ENCODE peak calls at places on chromosomes 4 and X, in ten cellular contexts. V, I, P, M, R, N, F, J, Z and H are unnamed samples. For H3K4me1 and H3K27me3, the result is how much of the 10 kb centered on the place peaks cover.

GRCh38 chrX:56789518-56790070 is 60.6 kb downstream of the NBDY start:
- DNase-seq in I (no peak), M (no peak), F (peak), Z (no peak), P (no peak), V (no peak), N (no peak), R (no peak), J (no peak), H (no peak)

GRCh38 chrX:56738670-56739069 is 9.6 kb downstream of the NBDY start:
- DNase-seq in P (no peak), N (no peak), V (no peak), M (no peak), R (no peak), J (no peak), Z (no peak), I (no peak), F (no peak), H (no peak)

GRCh38 chr4:158162637-158163036 is 10.2 kb downstream of the GASK1B start:
- DNase-seq in V (no peak), J (no peak), Z (no peak), N (no peak), I (no peak), P (no peak), F (no peak), M (no peak), R (no peak), H (no peak)

GRCh38 chr4:15779336-15779735 is 1.2 kb downstream of the CD38 start:
- DNase-seq in I (peak), F (no peak), V (peak), N (peak), J (peak), M (peak), R (peak), Z (peak), P (no peak), H (peak)

GRCh38 chr4:89324671-89325070 is 17.1 kb upstream of the GPRIN3 start:
- DNase-seq in M (no peak), N (no peak), J (no peak), R (no peak), I (no peak), Z (no peak), F (no peak), V (no peak), P (no peak), H (no peak)

GRCh38 chr4:1199556-1200331 is 27.4 kb upstream of the SPON2 start:
- DNase-seq in M (no peak), I (peak), Z (no peak), F (peak), P (no peak), N (no peak), R (no peak), J (peak), V (peak), H (no peak)

GRCh38 chrX:9308426-9308825 is 156.4 kb upstream of the TBL1X start:
- DNase-seq in P (no peak), J (no peak), R (no peak), V (no peak), Z (no peak), F (no peak), M (no peak), I (no peak), N (no peak), H (no peak)

GRCh38 chrX:103734125-103734760 is 23.5 kb downstream of the TMEM31 start:
- DNase-seq in I (no peak), P (no peak), R (no peak), V (no peak), M (peak), N (no peak), J (no peak), F (no peak), Z (no peak), H (no peak)

GRCh38 chr4:5883916-5884315 is 9.0 kb downstream of the CRMP1 start:
- DNase-seq in V (no peak), N (no peak), I (no peak), M (no peak), Z (no peak), P (no peak), R (no peak), J (no peak), F (no peak), H (no peak)

GRCh38 chr4:5885733-5886132 is 7.2 kb downstream of the CRMP1 start:
- DNase-seq in N (no peak), Z (no peak), F (no peak), I (no peak), J (no peak), R (no peak), M (no peak), P (no peak), V (no peak), H (no peak)

GRCh38 chr4:5887011-5887360 is 5.9 kb downstream of the CRMP1 start:
- DNase-seq in R (no peak), Z (no peak), M (no peak), J (no peak), P (no peak), I (no peak), F (no peak), N (no peak), V (no peak), H (no peak)

GRCh38 chr4:5882947-5883346 is 9.9 kb downstream of the CRMP1 start:
- DNase-seq in M (no peak), J (no peak), V (no peak), F (no peak), P (no peak), N (no peak), R (no peak), Z (no peak), I (no peak), H (no peak)

DNA sequence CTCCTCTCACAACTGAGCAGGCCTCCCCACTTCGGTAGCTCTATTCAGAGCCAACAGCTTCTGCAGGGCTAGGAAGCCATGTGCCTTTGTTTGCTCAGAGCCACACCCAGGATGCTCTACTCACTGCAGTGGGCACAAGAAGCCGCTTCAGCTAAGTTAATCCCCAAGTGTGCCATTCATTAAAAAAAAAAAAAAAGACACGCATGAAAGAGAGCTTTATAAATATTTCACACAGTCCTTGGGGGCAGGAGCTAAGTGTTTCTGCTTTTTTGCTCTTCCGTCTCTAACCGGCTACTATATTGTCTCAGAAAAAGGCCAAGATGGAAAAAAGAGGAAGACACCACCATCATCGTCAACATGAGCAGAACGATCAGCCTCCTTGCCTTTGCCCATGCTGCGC is 8.1 kb downstream of the CRMP1 start:
- DNase-seq in P (no peak), F (no peak), R (no peak), Z (no peak), N (no peak), J (no peak), M (no peak), I (no peak), V (no peak), H (no peak)
- H3K4me1 ChIP-seq in P (under half), F (under half), R (under half), Z (under half), N (under half), J (under half), M (under half), I (under half), V (under half), H (under half)

DNA sequence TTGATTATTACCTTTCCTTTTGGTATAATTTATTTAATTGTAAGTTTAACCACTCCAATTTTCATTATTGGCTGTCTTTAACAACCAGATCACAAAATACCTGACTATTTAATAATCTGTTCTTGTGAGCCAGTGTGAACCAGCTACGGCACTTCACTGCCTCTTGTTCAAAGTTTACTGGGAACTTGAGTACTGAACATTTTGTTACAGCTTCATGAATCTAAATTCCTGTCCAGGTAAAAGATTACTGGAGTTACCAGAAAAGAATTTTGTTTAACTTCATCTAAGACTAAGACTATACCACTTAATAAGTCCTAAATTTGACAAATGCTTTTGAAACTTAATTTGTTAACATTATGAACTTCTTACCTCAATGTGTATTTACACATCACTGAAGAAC is 178.3 kb downstream of the FBXO8 start:
- DNase-seq in M (no peak), R (no peak), Z (no peak), J (no peak), N (no peak), V (no peak), I (no peak), P (no peak), F (no peak), H (no peak)
- H3K27me3 ChIP-seq in M (under half), R (under half), Z (under half), J (under half), N (under half), V (under half), I (under half), P (under half), F (under half), H (under half)

DNA sequence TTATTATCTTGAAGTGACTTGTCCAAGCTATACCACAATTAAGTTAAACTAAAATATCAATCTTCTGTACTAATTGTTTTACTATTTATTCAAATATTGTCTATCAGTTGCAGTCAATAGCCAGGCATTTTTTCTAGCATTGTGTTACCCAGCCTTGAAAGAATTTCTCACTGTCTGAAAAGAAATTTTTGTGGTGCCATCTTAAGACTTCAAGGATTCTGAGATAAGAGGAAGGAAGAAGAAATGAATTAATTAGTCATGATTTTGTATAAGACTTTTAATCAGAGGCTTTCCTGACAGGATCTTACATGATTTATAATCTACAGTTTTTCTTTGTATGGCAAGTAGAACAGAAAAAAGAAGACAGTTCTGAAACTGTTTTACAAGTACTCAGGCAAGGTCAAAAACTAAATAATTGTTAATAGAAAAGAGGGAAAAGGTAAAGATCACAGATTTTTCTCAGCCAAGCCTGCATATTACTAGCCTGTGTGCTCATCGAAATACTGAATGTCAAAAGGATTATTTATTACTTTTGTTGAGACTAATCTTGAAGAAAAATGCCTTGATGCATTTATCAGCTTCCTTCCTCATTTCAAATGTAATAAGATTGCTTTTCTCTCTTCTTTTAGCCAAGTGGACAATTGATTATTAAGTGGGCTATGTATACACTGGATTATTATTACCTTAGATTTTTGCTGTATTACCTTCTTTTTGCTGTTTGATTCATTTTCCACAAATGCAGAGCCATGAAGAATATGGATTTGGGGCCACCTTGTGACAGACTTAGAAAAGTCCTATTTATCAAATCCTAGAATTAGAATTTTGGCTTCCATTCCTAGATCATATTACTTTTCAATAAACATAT is 53.8 kb downstream of the CXCL1 start:
- DNase-seq in N (no peak), P (no peak), J (no peak), F (no peak), M (peak), Z (no peak), V (no peak), I (no peak), R (no peak), H (no peak)
- TF ChIP-seq CTCF in N (peak), P (peak), J (no peak), F (no peak), M (peak), Z (peak), V (peak), I (peak), R (peak), H (no peak)

GRCh38 chr4:103074598-103075434 is 1.7 kb downstream of the SLC9B2 start:
- DNase-seq in P (no peak), I (no peak), R (no peak), M (peak), J (no peak), N (no peak), F (no peak), Z (no peak), V (no peak), H (no peak)
- H3K4me1 ChIP-seq in P (under half), I (under half), R (under half), M (under half), J (under half), N (under half), F (under half), Z (under half), V (under half), H (under half)

GRCh38 chrX:17395154-17395553 is 20.2 kb downstream of the NHS start:
- DNase-seq in I (no peak), M (no peak), F (no peak), Z (no peak), N (no peak), P (no peak), R (no peak), J (no peak), V (no peak), H (no peak)

GRCh38 chrX:17390325-17390992 is 15.5 kb downstream of the NHS start:
- DNase-seq in F (no peak), J (no peak), M (peak), N (no peak), V (no peak), P (no peak), Z (no peak), R (no peak), I (no peak), H (no peak)
- H3K27me3 ChIP-seq in F (under half), J (under half), M (under half), N (under half), V (under half), P (under half), Z (under half), R (under half), I (under half), H (under half)

GRCh38 chr4:112145326-112145819 is at the start of gene FAM241A:
- DNase-seq in J (peak), R (peak), V (peak), Z (peak), N (peak), M (peak), F (peak), P (peak), I (peak), H (peak)

GRCh38 chr4:112144546-112145325 is 518 bp upstream of the FAM241A start:
- DNase-seq in N (peak), P (no peak), F (no peak), M (no peak), V (no peak), R (no peak), I (no peak), Z (no peak), J (peak), H (no peak)

GRCh38 chr4:112147697-112148096 is 2.4 kb downstream of the FAM241A start:
- DNase-seq in V (no peak), R (no peak), J (no peak), F (no peak), M (no peak), N (no peak), I (no peak), Z (no peak), P (no peak), H (no peak)

GRCh38 chr4:112142152-112142551 is 3.1 kb upstream of the FAM241A start:
- DNase-seq in J (no peak), M (no peak), P (no peak), F (no peak), R (no peak), Z (no peak), I (no peak), N (no peak), V (no peak), H (no peak)

GRCh38 chr4:112145820-112146813 is 863 bp downstream of the FAM241A start:
- DNase-seq in J (peak), V (peak), N (peak), R (peak), I (no peak), F (peak), Z (peak), P (no peak), M (peak), H (peak)
- TF ChIP-seq CTCF in J (no peak), V (peak), N (no peak), R (peak), I (peak), F (no peak), Z (no peak), P (peak), M (peak), H (peak)

GRCh38 chr4:8271821-8272220 is 2.3 kb downstream of the HTRA3 start:
- DNase-seq in Z (no peak), N (no peak), F (no peak), R (no peak), J (no peak), V (no peak), I (no peak), P (no peak), M (no peak), H (no peak)
- H3K4me1 ChIP-seq in Z (under half), N (under half), F (half or more), R (under half), J (under half), V (under half), I (under half), P (under half), M (under half), H (under half)

DNA sequence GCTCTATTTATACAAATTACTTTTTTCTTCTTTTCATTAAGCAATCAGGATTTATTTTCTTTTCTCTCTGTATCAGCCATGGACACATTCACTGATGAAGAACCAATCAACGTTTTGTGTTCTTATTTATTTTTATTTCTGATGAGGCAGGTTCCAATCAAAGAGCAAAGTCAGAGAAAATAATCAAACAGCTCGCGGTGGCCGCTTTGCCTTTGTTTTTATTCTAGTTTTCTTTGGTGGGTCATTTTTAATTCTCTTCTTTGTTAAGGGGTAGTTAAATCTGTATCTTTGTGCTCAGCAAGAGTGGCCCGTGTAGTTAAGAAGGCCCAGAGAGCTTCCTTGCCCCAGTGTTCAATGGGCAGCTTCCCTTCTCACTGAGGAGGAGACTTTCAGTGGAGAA is 71.4 kb downstream of the FBXO8 start:
- DNase-seq in N (no peak), V (no peak), J (no peak), P (no peak), R (no peak), M (no peak), I (no peak), F (no peak), Z (no peak), H (no peak)
- H3K27me3 ChIP-seq in N (half or more), V (half or more), J (under half), P (under half), R (half or more), M (under half), I (under half), F (half or more), Z (half or more), H (under half)